ENCODE peak calls at places on chromosomes 7 and 10, in eight cellular contexts. Z, X, E, S, M, Q, K and O are unnamed samples.
A peak's percentile ranks its signal among the peaks of the same experiment; 100 is the strongest.

GRCh38 chr7:81869670-81870069 is 99.8 kb upstream of the HGF start:
- DNase-seq in Z (no peak), X (peak; percentile 31), E (no peak), S (no peak), M (no peak), Q (no peak), K (no peak), O (no peak)

GRCh38 chr7:149266451-149266850 is 4.5 kb downstream of the ZNF783 start:
- DNase-seq in Z (no peak), X (no peak), E (no peak), S (no peak), M (peak; percentile 28), Q (no peak), K (no peak), O (no peak)

GRCh38 chr7:42661312-42661711 is 250.6 kb downstream of the C7orf25 start:
- DNase-seq in Z (no peak), X (no peak), E (no peak), S (no peak), M (no peak), Q (no peak), K (no peak), O (peak; percentile 79)

GRCh38 chr7:73742753-73743641 is 4.4 kb upstream of the ABHD11 start:
- DNase-seq in Z (peak; percentile 72), X (peak; percentile 95), E (no peak), S (no peak), M (no peak), Q (peak; percentile 99), K (peak; percentile 63), O (no peak)

GRCh38 chr7:26279405-26279804 is 12.3 kb upstream of the SNX10 start:
- DNase-seq in Z (no peak), X (no peak), E (no peak), S (no peak), M (no peak), Q (no peak), K (no peak), O (peak; percentile 5)

GRCh38 chr10:30986027-30986672 is 45.5 kb downstream of the ZNF438 start:
- DNase-seq in Z (no peak), X (no peak), E (no peak), S (no peak), M (no peak), Q (no peak), K (no peak), O (peak; percentile 76)

GRCh38 chr10:6473430-6473829 is 106.6 kb downstream of the PRKCQ start:
- DNase-seq in Z (no peak), X (no peak), E (no peak), S (no peak), M (no peak), Q (no peak), K (no peak), O (no peak)

GRCh38 chr10:61164458-61165160 is 220.6 kb upstream of the RHOBTB1 start:
- DNase-seq in Z (no peak), X (no peak), E (peak; percentile 15), S (no peak), M (peak; percentile 69), Q (no peak), K (no peak), O (no peak)

GRCh38 chr10:78360284-78360683 is 326.6 kb downstream of the RPS24 start:
- DNase-seq in Z (no peak), X (no peak), E (no peak), S (no peak), M (no peak), Q (no peak), K (no peak), O (no peak)

GRCh38 chr10:50021646-50022045 is 33.4 kb downstream of the AGAP6 start:
- DNase-seq in Z (no peak), X (no peak), E (no peak), S (no peak), M (no peak), Q (no peak), K (no peak), O (no peak)

GRCh38 chr10:89431977-89432376 is 17.6 kb downstream of the IFIT5 start:
- DNase-seq in Z (no peak), X (peak; percentile 84), E (no peak), S (no peak), M (no peak), Q (no peak), K (no peak), O (peak; percentile 79)

GRCh38 chr7:17941171-17941490 is 837 bp upstream of the SNX13 start:
- DNase-seq in Z (no peak), X (no peak), E (no peak), S (no peak), M (no peak), Q (no peak), K (no peak), O (peak; percentile 15)

GRCh38 chr10:75235375-75236177 is at the start of gene COMTD1:
- DNase-seq in Z (peak; percentile 97), X (peak; percentile 44), E (peak; percentile 93), S (no peak), M (peak; percentile 98), Q (peak; percentile 36), K (peak; percentile 78), O (peak; percentile 83)

GRCh38 chr7:157464111-157464970 is 127.5 kb downstream of the DNAJB6 start:
- DNase-seq in Z (no peak), X (no peak), E (no peak), S (no peak), M (no peak), Q (no peak), K (peak; percentile 75), O (no peak)

GRCh38 chr10:129126955-129127354 is 340.1 kb upstream of the MGMT start:
- DNase-seq in Z (no peak), X (no peak), E (no peak), S (no peak), M (no peak), Q (no peak), K (no peak), O (no peak)

GRCh38 chr10:11861341-11861740 is 38.2 kb downstream of the PROSER2 start:
- DNase-seq in Z (no peak), X (no peak), E (no peak), S (no peak), M (no peak), Q (no peak), K (no peak), O (no peak)

GRCh38 chr7:69596723-69597277 is 1.5 kb upstream of the AUTS2 start:
- DNase-seq in Z (no peak), X (no peak), E (no peak), S (no peak), M (no peak), Q (no peak), K (no peak), O (no peak)

GRCh38 chr7:24894670-24895221 is 85.2 kb downstream of the OSBPL3 start:
- DNase-seq in Z (peak; percentile 28), X (no peak), E (no peak), S (no peak), M (no peak), Q (no peak), K (no peak), O (peak; percentile 25)

GRCh38 chr10:63633677-63634487 is 112.7 kb downstream of the REEP3 start:
- DNase-seq in Z (peak; percentile 45), X (peak; percentile 19), E (no peak), S (no peak), M (no peak), Q (no peak), K (no peak), O (peak; percentile 54)

GRCh38 chr10:1114355-1115261 is 58.4 kb downstream of the WDR37 start:
- DNase-seq in Z (no peak), X (no peak), E (no peak), S (no peak), M (no peak), Q (no peak), K (no peak), O (no peak)

GRCh38 chr10:79148452-79149344 is 79.9 kb downstream of the ZMIZ1 start:
- DNase-seq in Z (no peak), X (no peak), E (peak; percentile 88), S (no peak), M (peak; percentile 90), Q (no peak), K (peak; percentile 80), O (peak; percentile 69)

GRCh38 chr10:97433430-97434001 is 7.5 kb downstream of the PGAM1 start:
- DNase-seq in Z (no peak), X (no peak), E (no peak), S (no peak), M (no peak), Q (no peak), K (peak; percentile 3), O (no peak)

GRCh38 chr10:22329150-22329549 is 8.3 kb downstream of the BMI1 start:
- DNase-seq in Z (no peak), X (no peak), E (no peak), S (no peak), M (no peak), Q (no peak), K (no peak), O (no peak)

GRCh38 chr7:45983720-45984032 is 62.6 kb upstream of the IGFBP3 start:
- DNase-seq in Z (no peak), X (no peak), E (no peak), S (no peak), M (no peak), Q (no peak), K (no peak), O (no peak)

GRCh38 chr10:103542764-103543616 is 49.5 kb downstream of the NEURL1 start:
- DNase-seq in Z (peak; percentile 82), X (no peak), E (no peak), S (peak; percentile 18), M (no peak), Q (peak; percentile 50), K (no peak), O (peak; percentile 61)

GRCh38 chr10:100828744-100829102 is 83.3 kb downstream of the PAX2 start:
- DNase-seq in Z (peak; percentile 73), X (no peak), E (no peak), S (no peak), M (no peak), Q (no peak), K (no peak), O (no peak)

GRCh38 chr10:73653701-73654100 is 2.1 kb downstream of the SYNPO2L start:
- DNase-seq in Z (no peak), X (no peak), E (no peak), S (no peak), M (no peak), Q (no peak), K (no peak), O (no peak)

GRCh38 chr10:118966131-118967125 is 63.1 kb upstream of the NANOS1 start:
- DNase-seq in Z (no peak), X (no peak), E (peak; percentile 25), S (no peak), M (no peak), Q (no peak), K (no peak), O (no peak)

GRCh38 chr7:141501451-141501850 is 49.8 kb upstream of the AGK start:
- DNase-seq in Z (no peak), X (no peak), E (no peak), S (no peak), M (no peak), Q (no peak), K (no peak), O (no peak)

GRCh38 chr10:116744163-116744788 is 1.9 kb upstream of the HSPA12A start:
- DNase-seq in Z (no peak), X (no peak), E (no peak), S (no peak), M (no peak), Q (no peak), K (no peak), O (no peak)

GRCh38 chr10:35268791-35269257 is 67.5 kb upstream of the CCNY start:
- DNase-seq in Z (no peak), X (no peak), E (no peak), S (no peak), M (no peak), Q (no peak), K (no peak), O (peak; percentile 71)

GRCh38 chr10:100553929-100554328 is 18.2 kb downstream of the HIF1AN start:
- DNase-seq in Z (no peak), X (no peak), E (no peak), S (no peak), M (no peak), Q (no peak), K (no peak), O (no peak)

GRCh38 chr10:21334891-21335696 is 190.4 kb downstream of the SKIDA1 start:
- DNase-seq in Z (no peak), X (peak; percentile 59), E (peak; percentile 40), S (peak; percentile 70), M (no peak), Q (no peak), K (no peak), O (peak; percentile 98)

GRCh38 chr7:108190891-108191290 is 60.7 kb upstream of the LAMB4 start:
- DNase-seq in Z (no peak), X (no peak), E (no peak), S (no peak), M (no peak), Q (no peak), K (no peak), O (peak; percentile 59)